ENCODE peak calls at places on chromosomes 12 and 14, in seven cellular contexts. T is tibial nerve, I is dorsolateral prefrontal cortex, A is DND-41, H is GM12864, D is kidney epithelial cell, C is mammary epithelial cell. O is an unnamed sample.

GRCh38 chr12:58931518-58931917 is 11.2 kb upstream of the LRIG3 start:
- DNase-seq in T (no peak), I (no peak), A (no peak), H (no peak), D (no peak), C (no peak), O (no peak)

GRCh38 chr12:106771425-106771824 is 3.1 kb upstream of the RIC8B start:
- DNase-seq in T (no peak), I (no peak), A (no peak), H (no peak), D (no peak), C (no peak), O (no peak)

GRCh38 chr14:64758025-64758521 is 53.8 kb downstream of the PLEKHG3 start:
- DNase-seq in T (no peak), I (no peak), A (no peak), H (no peak), D (peak; percentile 82), C (peak; percentile 86), O (no peak)

GRCh38 chr12:53969588-53970259 is 3.2 kb upstream of the HOXC11 start:
- DNase-seq in T (no peak), I (no peak), A (no peak), H (no peak), D (no peak), C (no peak), O (no peak)

GRCh38 chr14:35046751-35047536 is 872 bp downstream of the FAM177A1 start:
- DNase-seq in T (peak; percentile 24), I (no peak), A (peak; percentile 48), H (peak; percentile 13), D (no peak), C (no peak), O (no peak)

GRCh38 chr12:101414533-101415119 is 7.1 kb upstream of the ARL1 start:
- DNase-seq in T (no peak), I (no peak), A (no peak), H (no peak), D (no peak), C (peak; percentile 42), O (no peak)

GRCh38 chr12:19153396-19153795 is 23.9 kb downstream of the PLEKHA5 start:
- DNase-seq in T (no peak), I (no peak), A (no peak), H (no peak), D (no peak), C (no peak), O (no peak)

GRCh38 chr12:9064815-9065606 is 50.7 kb downstream of the A2M start:
- DNase-seq in T (peak; percentile 52), I (peak; percentile 65), A (no peak), H (no peak), D (peak; percentile 23), C (peak; percentile 30), O (peak; percentile 94)

GRCh38 chr14:101442451-101442850 is 118.8 kb upstream of the DIO3 start:
- DNase-seq in T (no peak), I (no peak), A (peak; percentile 85), H (no peak), D (no peak), C (no peak), O (no peak)

GRCh38 chr12:40752011-40752410 is 59.8 kb downstream of the CNTN1 start:
- DNase-seq in T (no peak), I (no peak), A (no peak), H (no peak), D (no peak), C (peak; percentile 25), O (no peak)

GRCh38 chr14:63499701-63500250 is 43.4 kb downstream of the PPP2R5E start:
- DNase-seq in T (no peak), I (no peak), A (no peak), H (no peak), D (no peak), C (no peak), O (no peak)

GRCh38 chr14:70771781-70772212 is 37.5 kb downstream of the MAP3K9 start:
- DNase-seq in T (no peak), I (no peak), A (no peak), H (no peak), D (no peak), C (no peak), O (no peak)

GRCh38 chr14:65179918-65180724 is 77.8 kb upstream of the MAX start:
- DNase-seq in T (no peak), I (no peak), A (no peak), H (peak; percentile 91), D (peak; percentile 94), C (peak; percentile 98), O (no peak)

GRCh38 chr12:115507951-115508722 is 769.4 kb downstream of the MED13L start:
- DNase-seq in T (no peak), I (peak; percentile 69), A (no peak), H (no peak), D (no peak), C (no peak), O (no peak)

DNA sequence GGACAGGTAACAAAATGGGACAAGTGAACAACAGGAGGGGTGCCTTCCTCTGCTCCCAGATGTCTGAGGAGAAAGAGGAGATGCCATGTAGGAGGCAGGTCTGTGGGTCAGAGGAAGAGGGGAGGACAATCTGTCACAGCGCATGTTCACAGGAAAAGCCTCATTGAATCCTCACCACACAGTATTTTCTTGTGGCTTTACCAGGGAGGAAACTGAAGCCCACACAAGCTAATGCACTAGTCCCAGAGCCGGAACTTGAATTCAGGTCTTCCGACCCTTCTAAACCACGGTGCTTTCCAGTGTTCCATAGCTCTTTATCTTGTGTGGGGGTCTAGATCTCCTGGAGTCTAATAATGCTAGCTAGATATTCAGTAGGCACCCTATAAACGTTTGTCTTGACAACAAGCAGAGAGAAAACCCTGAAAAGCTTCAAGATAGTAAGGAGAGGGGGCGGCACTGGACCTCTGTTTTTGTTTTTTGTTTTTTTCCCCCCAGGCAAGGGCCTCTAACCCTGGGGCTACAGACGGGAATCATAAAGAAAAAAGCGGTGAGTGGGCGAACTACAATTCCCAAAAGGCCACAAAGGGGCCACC is 374 bp upstream of the SHMT2 start:
- DNase-seq in T (no peak), I (no peak), A (peak; percentile 66), H (no peak), D (no peak), C (no peak), O (no peak)
- TF ChIP-seq CTCF in T (no peak), I (peak; percentile 54), A (no peak), H (no peak), D (no peak), C (no peak), O (peak; percentile 14)

GRCh38 chr12:126346087-126346486 is 1280.9 kb downstream of the AACS start:
- DNase-seq in T (no peak), I (no peak), A (no peak), H (no peak), D (no peak), C (no peak), O (no peak)
- TF ChIP-seq CTCF in T (no peak), I (no peak), A (no peak), H (no peak), D (no peak), C (no peak), O (no peak)

GRCh38 chr12:56086608-56087007 is 6.6 kb downstream of the ERBB3 start:
- DNase-seq in T (no peak), I (no peak), A (no peak), H (no peak), D (no peak), C (no peak), O (no peak)

GRCh38 chr12:56086096-56086495 is 6.1 kb downstream of the ERBB3 start:
- DNase-seq in T (no peak), I (no peak), A (no peak), H (no peak), D (no peak), C (peak; percentile 72), O (no peak)

GRCh38 chr12:56082967-56083366 is 3.0 kb downstream of the ERBB3 start:
- DNase-seq in T (no peak), I (peak; percentile 86), A (no peak), H (no peak), D (no peak), C (no peak), O (no peak)

GRCh38 chr12:56087220-56087619 is 7.3 kb downstream of the ERBB3 start:
- DNase-seq in T (peak; percentile 60), I (no peak), A (no peak), H (no peak), D (no peak), C (no peak), O (no peak)

GRCh38 chr12:56084958-56085543 is 5.1 kb downstream of the ERBB3 start:
- DNase-seq in T (no peak), I (no peak), A (peak; percentile 41), H (no peak), D (no peak), C (no peak), O (no peak)
- TF ChIP-seq CTCF in T (peak; percentile 15), I (no peak), A (peak; percentile 64), H (peak; percentile 52), D (peak; percentile 26), C (peak; percentile 46), O (peak; percentile 42)

GRCh38 chr12:68111995-68112394 is 47.5 kb downstream of the IFNG start:
- DNase-seq in T (no peak), I (no peak), A (no peak), H (no peak), D (no peak), C (no peak), O (no peak)

GRCh38 chr12:68109444-68110217 is 49.9 kb downstream of the IFNG start:
- DNase-seq in T (no peak), I (no peak), A (no peak), H (no peak), D (no peak), C (no peak), O (no peak)

GRCh38 chr12:68118096-68118755 is 41.3 kb downstream of the IFNG start:
- DNase-seq in T (no peak), I (no peak), A (no peak), H (no peak), D (no peak), C (no peak), O (no peak)

GRCh38 chr12:68109001-68109400 is 50.5 kb downstream of the IFNG start:
- DNase-seq in T (no peak), I (no peak), A (no peak), H (no peak), D (no peak), C (no peak), O (no peak)

GRCh38 chr12:68113644-68114043 is 45.9 kb downstream of the IFNG start:
- DNase-seq in T (no peak), I (no peak), A (peak; percentile 34), H (no peak), D (no peak), C (no peak), O (no peak)
- TF ChIP-seq CTCF in T (no peak), I (no peak), A (peak; percentile 47), H (peak; percentile 72), D (peak; percentile 30), C (peak; percentile 44), O (peak; percentile 19)

DNA sequence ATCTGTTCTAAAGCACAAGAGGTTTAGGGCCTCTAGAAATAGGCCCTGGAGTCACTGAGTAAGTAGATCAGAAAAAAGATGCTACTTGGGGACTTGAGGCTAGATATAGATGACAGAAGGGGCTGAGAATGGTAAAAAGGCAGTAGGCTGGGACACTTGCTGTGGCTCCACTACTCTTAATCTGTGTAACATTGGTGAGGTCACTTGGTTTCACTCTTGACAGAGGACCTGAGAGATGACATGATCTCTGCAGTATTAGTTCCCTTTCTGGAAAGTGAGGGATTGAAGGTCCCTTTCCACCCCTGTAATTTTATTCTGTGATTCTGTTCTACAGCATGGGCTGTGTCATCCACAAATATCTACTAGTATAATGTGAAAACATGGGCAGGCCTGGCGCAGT is 39.7 kb downstream of the MAPKAPK5 start:
- DNase-seq in T (no peak), I (no peak), A (no peak), H (no peak), D (no peak), C (no peak), O (no peak)
- TF ChIP-seq CTCF in T (no peak), I (no peak), A (no peak), H (no peak), D (no peak), C (no peak), O (no peak)

O was measured in progenitor cell of endocrine pancreas.